ENCODE peak calls at places on chromosomes 13 and 19, in nine cellular contexts. Z is fibroblast of lung, L is pancreas, Y is esophagus squamous epithelium, P is Peyer's patch, E is heart right ventricle, B is psoas muscle, H is suprapubic skin, K is HCT116. V is an unnamed sample.

GRCh38 chr13:113565526-113566226 is 18.9 kb upstream of the TFDP1 start:
- DNase-seq in Z (no peak), L (no peak), Y (no peak), P (no peak), E (no peak), B (no peak), H (no peak), K (no peak), V (no peak)

GRCh38 chr19:55585658-55586339 is 5.2 kb upstream of the ZNF579 start:
- DNase-seq in Z (peak; percentile 50), L (peak; percentile 70), Y (no peak), P (peak; percentile 74), E (peak; percentile 87), B (peak; percentile 57), H (peak; percentile 74), K (no peak), V (peak; percentile 89)

GRCh38 chr13:80339841-80340642 is 884 bp downstream of the SPRY2 start:
- DNase-seq in Z (peak; percentile 28), L (peak; percentile 39), Y (no peak), P (peak; percentile 21), E (peak; percentile 55), B (peak; percentile 55), H (peak; percentile 74), K (no peak), V (peak; percentile 49)

GRCh38 chr19:24074720-24075119 is 12.3 kb upstream of the ZNF254 start:
- DNase-seq in Z (peak; percentile 61), L (no peak), Y (no peak), P (no peak), E (no peak), B (no peak), H (no peak), K (no peak), V (no peak)

GRCh38 chr13:46575321-46575721 is 22.4 kb downstream of the LRCH1 start:
- DNase-seq in Z (peak; percentile 77), L (no peak), Y (no peak), P (no peak), E (no peak), B (no peak), H (no peak), K (no peak), V (no peak)

GRCh38 chr13:45441633-45442032 is 23.1 kb upstream of the COG3 start:
- DNase-seq in Z (peak; percentile 15), L (no peak), Y (no peak), P (no peak), E (no peak), B (no peak), H (no peak), K (no peak), V (no peak)

GRCh38 chr19:2949939-2950285 is 5.1 kb upstream of the ZNF77 start:
- DNase-seq in Z (no peak), L (peak; percentile 46), Y (no peak), P (no peak), E (no peak), B (no peak), H (no peak), K (no peak), V (peak; percentile 72)

GRCh38 chr19:19514881-19515763 is at the start of gene TSSK6:
- DNase-seq in Z (no peak), L (no peak), Y (no peak), P (no peak), E (no peak), B (no peak), H (peak; percentile 74), K (no peak), V (no peak)

GRCh38 chr13:78660130-78660857 is 1.3 kb upstream of the OBI1 start:
- DNase-seq in Z (peak; percentile 27), L (no peak), Y (no peak), P (peak; percentile 36), E (no peak), B (no peak), H (no peak), K (no peak), V (peak; percentile 63)

GRCh38 chr19:15124572-15125231 is 17.5 kb downstream of the SYDE1 start:
- DNase-seq in Z (no peak), L (no peak), Y (no peak), P (peak; percentile 20), E (no peak), B (no peak), H (no peak), K (no peak), V (no peak)

GRCh38 chr19:47663435-47663910 is 49.7 kb upstream of the EHD2 start:
- DNase-seq in Z (peak; percentile 96), L (no peak), Y (no peak), P (no peak), E (no peak), B (no peak), H (no peak), K (no peak), V (no peak)

GRCh38 chr13:106433066-106433465 is 102.4 kb downstream of the EFNB2 start:
- DNase-seq in Z (no peak), L (no peak), Y (no peak), P (no peak), E (no peak), B (no peak), H (no peak), K (no peak), V (no peak)

GRCh38 chr19:47726467-47726866 is 13.2 kb downstream of the EHD2 start:
- DNase-seq in Z (peak; percentile 87), L (no peak), Y (no peak), P (no peak), E (no peak), B (no peak), H (no peak), K (no peak), V (no peak)

DNA sequence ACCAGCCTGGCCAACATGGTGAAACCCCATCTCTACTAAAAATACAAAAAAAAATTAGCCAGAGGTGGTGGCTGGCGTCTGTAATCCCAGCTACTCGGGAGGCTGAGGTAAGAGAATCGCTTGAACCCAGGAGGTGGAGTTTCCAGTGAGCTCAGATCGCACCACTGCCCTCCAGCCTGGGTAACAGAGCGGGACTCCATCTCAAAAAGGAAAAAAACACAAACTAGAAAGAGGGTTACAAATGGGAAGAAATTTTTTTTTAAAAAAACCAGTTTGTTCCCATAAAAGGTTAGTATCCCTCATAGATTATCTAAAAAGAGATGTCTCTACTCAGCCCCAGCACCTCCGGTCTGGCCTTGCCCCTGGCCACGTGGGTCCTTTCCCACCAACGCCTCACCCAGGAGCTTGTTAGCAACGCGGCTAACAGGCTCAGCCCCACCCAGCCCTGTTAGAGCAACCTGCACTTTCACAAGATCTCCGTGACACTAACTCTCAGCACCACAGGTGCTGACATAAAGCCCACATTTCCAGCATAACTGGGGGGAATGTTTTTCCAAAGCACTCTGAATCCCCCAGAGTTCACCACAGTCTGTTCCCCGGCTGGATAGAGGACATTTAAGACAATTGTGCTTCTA is 4.3 kb downstream of the DMKN start:
- DNase-seq in Z (no peak), L (peak; percentile 79), Y (no peak), P (peak; percentile 56), E (no peak), B (no peak), H (no peak), K (peak; percentile 59), V (no peak)
- H3K4me3 ChIP-seq in Z (no peak overlapping the region), L (peak overlapping the region; percentile 26), Y (peak overlapping the region; percentile 43), P (peak overlapping the region; percentile 32), E (peak overlapping the region; percentile 48), B (no peak overlapping the region), H (peak overlapping the region; percentile 51), K (peak overlapping the region; percentile 70), V (no peak overlapping the region)

DNA sequence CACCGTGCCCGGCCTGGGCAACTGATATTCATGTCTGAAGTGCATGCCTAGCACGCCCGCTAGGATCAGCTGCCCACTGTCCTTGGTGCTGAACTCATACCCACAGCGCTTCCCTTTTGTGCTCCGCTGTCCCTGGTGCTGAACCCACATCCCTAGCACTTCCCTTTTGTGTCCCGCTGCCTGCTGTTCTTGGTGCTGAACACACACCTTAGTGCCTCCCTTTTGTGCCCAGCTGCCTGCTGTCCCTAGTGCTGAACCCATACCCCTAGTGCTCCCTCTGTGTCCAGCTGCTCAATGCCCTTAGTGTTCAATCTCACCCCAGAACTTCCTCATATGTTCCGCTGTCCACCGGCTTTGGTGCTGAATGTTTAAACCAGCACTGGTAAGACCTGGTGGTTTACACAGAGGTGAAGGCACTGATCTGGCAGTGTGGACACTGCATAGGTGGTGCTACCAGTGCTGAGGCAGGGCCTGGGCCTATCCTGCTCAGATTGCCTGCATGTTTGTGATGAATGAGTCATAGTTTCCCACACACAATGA is 26.3 kb upstream of the SIGLEC11 start:
- DNase-seq in Z (peak; percentile 92), L (peak; percentile 85), Y (peak; percentile 33), P (peak; percentile 64), E (peak; percentile 78), B (peak; percentile 83), H (peak; percentile 83), K (peak; percentile 88), V (no peak)
- TF ChIP-seq CTCF in Z (no peak), L (no peak), Y (no peak), P (peak; percentile 19), E (no peak), B (no peak), H (no peak), K (no peak), V (no peak)

GRCh38 chr19:53898680-53899341 is 10.3 kb upstream of the CACNG7 start:
- DNase-seq in Z (no peak), L (no peak), Y (no peak), P (no peak), E (no peak), B (no peak), H (no peak), K (peak; percentile 77), V (peak; percentile 76)

GRCh38 chr19:53896682-53897081 is 12.4 kb upstream of the CACNG7 start:
- DNase-seq in Z (no peak), L (no peak), Y (no peak), P (no peak), E (no peak), B (no peak), H (no peak), K (no peak), V (no peak)

GRCh38 chr19:53894736-53895135 is 12.7 kb downstream of the PRKCG start:
- DNase-seq in Z (no peak), L (no peak), Y (no peak), P (no peak), E (no peak), B (no peak), H (no peak), K (no peak), V (no peak)

GRCh38 chr19:53898166-53898565 is 10.9 kb upstream of the CACNG7 start:
- DNase-seq in Z (no peak), L (no peak), Y (no peak), P (no peak), E (no peak), B (no peak), H (no peak), K (no peak), V (no peak)

DNA sequence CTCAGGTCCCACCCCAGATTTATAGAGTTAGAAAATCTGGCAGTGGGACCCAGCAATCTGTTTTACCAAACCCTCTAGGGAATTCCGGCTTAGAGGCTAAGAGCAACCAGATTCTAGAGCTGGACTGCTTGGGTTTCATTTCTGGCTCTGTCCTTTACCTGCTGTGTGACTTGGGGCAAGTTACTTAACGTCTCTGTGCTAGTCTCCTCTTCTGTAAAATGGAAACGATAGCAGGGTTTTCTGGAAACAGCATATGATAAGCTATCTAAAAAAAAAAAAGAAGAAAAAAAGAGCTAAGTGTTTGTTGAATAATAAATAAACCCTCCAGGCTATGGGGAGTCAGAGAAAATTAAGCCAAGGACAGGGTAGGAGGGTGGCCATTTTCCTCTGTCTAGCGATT is 11.6 kb upstream of the CACNG7 start:
- DNase-seq in Z (no peak), L (no peak), Y (no peak), P (no peak), E (no peak), B (no peak), H (no peak), K (no peak), V (no peak)
- H3K27me3 ChIP-seq in Z (no peaks in the 10 kb centered on the region), L (no peaks in the 10 kb centered on the region), Y (peaks cover 82% of the 10 kb centered on the region), P (no peaks in the 10 kb centered on the region), E (peaks cover 89% of the 10 kb centered on the region), B (peaks cover 59% of the 10 kb centered on the region), H (peaks cover 69% of the 10 kb centered on the region), K (no peaks in the 10 kb centered on the region), V (peaks cover 6% of the 10 kb centered on the region)

GRCh38 chr19:45782820-45783785 is 813 bp upstream of the DMPK start:
- DNase-seq in Z (peak; percentile 75), L (no peak), Y (no peak), P (no peak), E (peak; percentile 82), B (peak; percentile 87), H (no peak), K (no peak), V (no peak)
- H3K4me3 ChIP-seq in Z (peak overlapping the region; percentile 81), L (no peak overlapping the region), Y (peak overlapping the region; percentile 55), P (no peak overlapping the region), E (peak overlapping the region; percentile 87), B (peak overlapping the region; percentile 87), H (peak overlapping the region; percentile 51), K (no peak overlapping the region), V (no peak overlapping the region)

V was measured in BE2C.